ENCODE peak calls at places on chromosomes 7 and 10, in four cellular contexts. One of them, this sample, is unnamed.

GRCh38 chr7:134724606-134725005 is 54.8 kb upstream of the CALD1 start:
- DNase-seq in IMR-90: peak; percentile 54
- DNase-seq in GM23248: peak; percentile 70
- DNase-seq in neural progenitor cell: peak; percentile 31
- DNase-seq in this sample: peak; percentile 79

GRCh38 chr7:129213828-129214227 is 11.0 kb upstream of the AHCYL2 start:
- DNase-seq in IMR-90: no peak
- DNase-seq in GM23248: no peak
- DNase-seq in neural progenitor cell: peak; percentile 64
- DNase-seq in this sample: peak; percentile 80

GRCh38 chr10:11411926-11412545 is 199.4 kb downstream of the USP6NL start:
- DNase-seq in IMR-90: no peak
- DNase-seq in GM23248: no peak
- DNase-seq in neural progenitor cell: no peak
- DNase-seq in this sample: peak; percentile 60

GRCh38 chr10:125980521-125980920 is 84.2 kb downstream of the FANK1 start:
- DNase-seq in IMR-90: no peak
- DNase-seq in GM23248: no peak
- DNase-seq in neural progenitor cell: no peak
- DNase-seq in this sample: no peak

GRCh38 chr7:156640949-156641485 is 443 bp downstream of the RNF32 start:
- DNase-seq in IMR-90: peak; percentile 57
- DNase-seq in GM23248: peak; percentile 78
- DNase-seq in neural progenitor cell: no peak
- DNase-seq in this sample: no peak

GRCh38 chr10:77798940-77799339 is 127.6 kb downstream of the DLG5 start:
- DNase-seq in IMR-90: peak; percentile 35
- DNase-seq in GM23248: peak; percentile 14
- DNase-seq in neural progenitor cell: no peak
- DNase-seq in this sample: no peak

GRCh38 chr10:51879238-51879637 is 179.8 kb upstream of the CSTF2T start:
- DNase-seq in IMR-90: peak; percentile 100
- DNase-seq in GM23248: peak; percentile 100
- DNase-seq in neural progenitor cell: no peak
- DNase-seq in this sample: no peak

GRCh38 chr7:106521115-106521514 is 139.8 kb downstream of the CCDC71L start:
- DNase-seq in IMR-90: no peak
- DNase-seq in GM23248: no peak
- DNase-seq in neural progenitor cell: no peak
- DNase-seq in this sample: peak; percentile 31

GRCh38 chr7:39069886-39070881 is 92.5 kb downstream of the POU6F2 start:
- DNase-seq in IMR-90: no peak
- DNase-seq in GM23248: no peak
- DNase-seq in neural progenitor cell: peak; percentile 53
- DNase-seq in this sample: no peak

GRCh38 chr10:88070080-88070880 is 206.9 kb downstream of the PTEN start:
- DNase-seq in IMR-90: peak; percentile 67
- DNase-seq in GM23248: no peak
- DNase-seq in neural progenitor cell: no peak
- DNase-seq in this sample: no peak

GRCh38 chr10:132547421-132547861 is 9.9 kb downstream of the INPP5A start:
- DNase-seq in IMR-90: no peak
- DNase-seq in GM23248: no peak
- DNase-seq in neural progenitor cell: no peak
- DNase-seq in this sample: no peak

GRCh38 chr7:104065491-104065890 is 76.0 kb upstream of the RELN start:
- DNase-seq in IMR-90: no peak
- DNase-seq in GM23248: no peak
- DNase-seq in neural progenitor cell: no peak
- DNase-seq in this sample: no peak

GRCh38 chr7:130009848-130010688 is 41.1 kb downstream of the ZC3HC1 start:
- DNase-seq in IMR-90: peak; percentile 89
- DNase-seq in GM23248: peak; percentile 97
- DNase-seq in neural progenitor cell: no peak
- DNase-seq in this sample: no peak

GRCh38 chr10:77436257-77436780 is 201.3 kb downstream of the KCNMA1 start:
- DNase-seq in IMR-90: peak; percentile 64
- DNase-seq in GM23248: no peak
- DNase-seq in neural progenitor cell: peak; percentile 34
- DNase-seq in this sample: no peak

GRCh38 chr10:131214521-131215244 is 96.8 kb downstream of the TCERG1L start:
- DNase-seq in IMR-90: no peak
- DNase-seq in GM23248: no peak
- DNase-seq in neural progenitor cell: no peak
- DNase-seq in this sample: no peak

GRCh38 chr7:128352138-128352537 is 8.4 kb upstream of the RBM28 start:
- DNase-seq in IMR-90: peak; percentile 10
- DNase-seq in GM23248: peak; percentile 55
- DNase-seq in neural progenitor cell: peak; percentile 81
- DNase-seq in this sample: peak; percentile 95

GRCh38 chr10:48237856-48238250 is 36.6 kb downstream of the FRMPD2 start:
- DNase-seq in IMR-90: no peak
- DNase-seq in GM23248: no peak
- DNase-seq in neural progenitor cell: no peak
- DNase-seq in this sample: no peak

GRCh38 chr10:69497235-69497561 is 45.9 kb downstream of the TSPAN15 start:
- DNase-seq in IMR-90: no peak
- DNase-seq in GM23248: no peak
- DNase-seq in neural progenitor cell: no peak
- DNase-seq in this sample: no peak

GRCh38 chr10:37710831-37711616 is 146.4 kb downstream of the ZNF248 start:
- DNase-seq in IMR-90: no peak
- DNase-seq in GM23248: peak; percentile 52
- DNase-seq in neural progenitor cell: no peak
- DNase-seq in this sample: no peak

GRCh38 chr7:99762680-99763327 is 21.2 kb downstream of the CYP3A4 start:
- DNase-seq in IMR-90: peak; percentile 70
- DNase-seq in GM23248: peak; percentile 89
- DNase-seq in neural progenitor cell: no peak
- DNase-seq in this sample: no peak

GRCh38 chr7:96004598-96004997 is 232.2 kb downstream of the DYNC1I1 start:
- DNase-seq in IMR-90: no peak
- DNase-seq in GM23248: peak; percentile 80
- DNase-seq in neural progenitor cell: no peak
- DNase-seq in this sample: no peak

GRCh38 chr7:112946350-112946749 is 140.3 kb downstream of the GPR85 start:
- DNase-seq in IMR-90: peak; percentile 7
- DNase-seq in GM23248: no peak
- DNase-seq in neural progenitor cell: no peak
- DNase-seq in this sample: no peak

GRCh38 chr7:73340514-73340913 is 12.6 kb downstream of the FKBP6 start:
- DNase-seq in IMR-90: no peak
- DNase-seq in GM23248: no peak
- DNase-seq in neural progenitor cell: no peak
- DNase-seq in this sample: peak; percentile 46

GRCh38 chr7:47074702-47075153 is 507.2 kb downstream of the TNS3 start:
- DNase-seq in IMR-90: no peak
- DNase-seq in GM23248: no peak
- DNase-seq in neural progenitor cell: no peak
- DNase-seq in this sample: no peak

GRCh38 chr7:100827330-100828226 is at the start of gene EPHB4:
- DNase-seq in IMR-90: peak; percentile 86
- DNase-seq in GM23248: peak; percentile 77
- DNase-seq in neural progenitor cell: peak; percentile 95
- DNase-seq in this sample: peak; percentile 98

GRCh38 chr10:102721954-102722353 is 7.5 kb downstream of the SFXN2 start:
- DNase-seq in IMR-90: no peak
- DNase-seq in GM23248: no peak
- DNase-seq in neural progenitor cell: no peak
- DNase-seq in this sample: no peak
- H3K4me1 ChIP-seq in IMR-90: peaks cover 8% of the 10 kb centered on the region
- H3K4me1 ChIP-seq in GM23248: peaks cover 4% of the 10 kb centered on the region
- H3K4me1 ChIP-seq in neural progenitor cell: peaks cover 15% of the 10 kb centered on the region
- H3K4me1 ChIP-seq in this sample: peaks cover 22% of the 10 kb centered on the region

DNA sequence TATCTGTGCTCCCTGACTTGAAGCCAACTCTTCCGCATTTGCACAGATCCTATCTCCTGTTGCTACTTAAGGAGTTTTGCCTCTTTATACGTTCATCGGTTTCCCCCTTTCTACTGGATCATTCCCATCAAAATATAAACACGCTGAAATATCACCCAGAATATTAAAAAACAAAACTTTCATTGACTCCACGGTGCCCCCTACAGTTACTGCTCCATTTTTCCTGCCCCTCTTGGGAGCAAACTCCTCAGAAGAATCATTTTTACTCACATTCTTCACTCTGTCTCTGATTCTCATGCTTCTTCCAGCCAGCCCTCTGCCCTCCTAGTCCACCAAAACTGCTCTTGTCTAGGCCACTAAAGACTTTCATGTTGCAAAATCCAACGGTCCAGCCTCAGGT is 66.4 kb downstream of the MYOF start:
- DNase-seq in IMR-90: no peak
- DNase-seq in GM23248: no peak
- DNase-seq in neural progenitor cell: no peak
- DNase-seq in this sample: no peak
- H2AFZ ChIP-seq in IMR-90: no peak overlapping the region
- H2AFZ ChIP-seq in GM23248: no peak overlapping the region
- H2AFZ ChIP-seq in neural progenitor cell: no peak overlapping the region
- H2AFZ ChIP-seq in this sample: peak overlapping the region; percentile 53

DNA sequence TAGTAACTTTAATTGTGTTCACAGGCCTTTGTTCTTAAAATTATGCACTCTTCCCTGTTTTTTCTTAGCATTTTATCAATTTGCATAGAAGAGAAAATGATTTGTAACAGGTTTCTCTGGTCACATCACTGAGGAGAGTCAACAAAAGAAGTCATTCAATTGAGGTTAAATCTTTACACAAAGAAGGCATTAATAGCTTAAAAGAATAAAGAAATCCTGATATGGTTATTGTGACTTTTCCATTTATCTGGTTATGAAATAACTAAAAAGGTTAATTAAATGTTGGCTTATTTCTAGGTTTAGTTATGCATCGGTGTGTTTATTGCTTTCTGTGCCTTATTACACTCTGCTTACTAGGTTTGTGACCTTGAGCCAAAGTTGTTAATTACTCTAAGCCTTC is 12.0 kb downstream of the BMPR1A start:
- DNase-seq in IMR-90: no peak
- DNase-seq in GM23248: no peak
- DNase-seq in neural progenitor cell: no peak
- DNase-seq in this sample: no peak
- H3K4me1 ChIP-seq in IMR-90: peaks cover 2% of the 10 kb centered on the region
- H3K4me1 ChIP-seq in GM23248: no peaks in the 10 kb centered on the region
- H3K4me1 ChIP-seq in neural progenitor cell: peaks cover 46% of the 10 kb centered on the region
- H3K4me1 ChIP-seq in this sample: peaks cover 54% of the 10 kb centered on the region

GRCh38 chr7:142853739-142854504 is 954 bp upstream of the EPHB6 start:
- DNase-seq in IMR-90: peak; percentile 39
- DNase-seq in GM23248: peak; percentile 67
- DNase-seq in neural progenitor cell: peak; percentile 93
- DNase-seq in this sample: peak; percentile 91

GRCh38 chr7:142855756-142856564 is 1.1 kb downstream of the EPHB6 start:
- DNase-seq in IMR-90: no peak
- DNase-seq in GM23248: peak; percentile 15
- DNase-seq in neural progenitor cell: no peak
- DNase-seq in this sample: no peak

GRCh38 chr7:142856565-142857245 is 1.8 kb downstream of the EPHB6 start:
- DNase-seq in IMR-90: no peak
- DNase-seq in GM23248: no peak
- DNase-seq in neural progenitor cell: no peak
- DNase-seq in this sample: no peak

GRCh38 chr7:142854505-142855400 is at the start of gene EPHB6:
- DNase-seq in IMR-90: peak; percentile 15
- DNase-seq in GM23248: peak; percentile 62
- DNase-seq in neural progenitor cell: peak; percentile 87
- DNase-seq in this sample: peak; percentile 78

GRCh38 chr7:142855401-142855743 is 496 bp downstream of the EPHB6 start:
- DNase-seq in IMR-90: no peak
- DNase-seq in GM23248: no peak
- DNase-seq in neural progenitor cell: peak; percentile 48
- DNase-seq in this sample: peak; percentile 56
- H2AFZ ChIP-seq in IMR-90: peak overlapping the region; percentile 94
- H2AFZ ChIP-seq in GM23248: peak overlapping the region; percentile 87
- H2AFZ ChIP-seq in neural progenitor cell: peak overlapping the region; percentile 86
- H2AFZ ChIP-seq in this sample: peak overlapping the region; percentile 97

DNA sequence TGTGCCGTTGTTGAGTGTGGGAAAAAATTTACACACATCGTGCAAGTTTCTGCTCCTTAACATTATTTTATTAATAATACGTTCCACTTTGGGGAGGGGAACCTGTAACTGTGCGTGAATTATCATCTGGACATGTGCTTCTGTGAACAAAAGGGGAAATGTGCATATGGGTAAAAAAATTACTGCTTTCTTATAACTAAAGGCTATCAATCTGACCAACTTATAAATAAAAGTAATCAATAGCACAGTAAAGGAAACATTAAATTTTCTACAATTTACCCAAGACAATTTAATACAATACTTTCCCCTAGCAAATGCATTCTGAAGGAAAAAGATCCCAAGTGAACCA is 4.5 kb downstream of the TWIST1 start:
- DNase-seq in IMR-90: no peak
- DNase-seq in GM23248: no peak
- DNase-seq in neural progenitor cell: no peak
- DNase-seq in this sample: no peak
- H3K4me1 ChIP-seq in IMR-90: peaks cover 6% of the 10 kb centered on the region
- H3K4me1 ChIP-seq in GM23248: peaks cover 46% of the 10 kb centered on the region
- H3K4me1 ChIP-seq in neural progenitor cell: peaks cover 10% of the 10 kb centered on the region
- H3K4me1 ChIP-seq in this sample: peaks cover 71% of the 10 kb centered on the region

GRCh38 chr7:78019457-78020130 is 221.0 kb downstream of the PHTF2 start:
- DNase-seq in IMR-90: peak; percentile 73
- DNase-seq in GM23248: peak; percentile 90
- DNase-seq in neural progenitor cell: peak; percentile 86
- DNase-seq in this sample: peak; percentile 91
- H2AFZ ChIP-seq in IMR-90: peak overlapping the region; percentile 94
- H2AFZ ChIP-seq in GM23248: peak overlapping the region; percentile 82
- H2AFZ ChIP-seq in neural progenitor cell: peak overlapping the region; percentile 99
- H2AFZ ChIP-seq in this sample: no peak overlapping the region